ENCODE peak calls at places on chromosomes 4 and X, in six cellular contexts. R is Karpas-422, F is upper lobe of left lung, E is breast epithelium, Q is left ventricle myocardium inferior, Z is coronary artery. Y is an unnamed sample.

GRCh38 chr4:69858683-69859082 is 1.3 kb downstream of the SULT1E1 start:
- DNase-seq in R (no peak), F (no peak), E (no peak), Q (no peak), Z (no peak), Y (no peak)

GRCh38 chr4:26076000-26076587 is 162.1 kb downstream of the SMIM20 start:
- DNase-seq in R (no peak), F (no peak), E (no peak), Q (no peak), Z (no peak), Y (peak)

GRCh38 chr4:76036855-76037254 is 985 bp upstream of the CXCL11 start:
- DNase-seq in R (no peak), F (no peak), E (no peak), Q (no peak), Z (no peak), Y (no peak)

GRCh38 chr4:175504316-175504715 is 307.7 kb downstream of the GPM6A start:
- DNase-seq in R (no peak), F (no peak), E (no peak), Q (no peak), Z (no peak), Y (no peak)

GRCh38 chrX:27162496-27162895 is 300.6 kb downstream of the PPP4R3C start:
- DNase-seq in R (no peak), F (no peak), E (no peak), Q (no peak), Z (no peak), Y (no peak)

GRCh38 chr4:11069581-11069980 is 359.1 kb downstream of the HS3ST1 start:
- DNase-seq in R (no peak), F (no peak), E (no peak), Q (no peak), Z (no peak), Y (no peak)

GRCh38 chrX:15497865-15498264 is 2.7 kb upstream of the BMX start:
- DNase-seq in R (peak), F (no peak), E (no peak), Q (peak), Z (no peak), Y (peak)

GRCh38 chr4:120843840-120844527 is 78.5 kb downstream of the PRDM5 start:
- DNase-seq in R (peak), F (peak), E (no peak), Q (peak), Z (no peak), Y (no peak)

GRCh38 chrX:14497184-14497666 is 32.1 kb upstream of the GLRA2 start:
- DNase-seq in R (no peak), F (no peak), E (no peak), Q (no peak), Z (no peak), Y (peak)

GRCh38 chr4:44422912-44423311 is 25.7 kb downstream of the KCTD8 start:
- DNase-seq in R (no peak), F (no peak), E (no peak), Q (no peak), Z (no peak), Y (no peak)

DNA sequence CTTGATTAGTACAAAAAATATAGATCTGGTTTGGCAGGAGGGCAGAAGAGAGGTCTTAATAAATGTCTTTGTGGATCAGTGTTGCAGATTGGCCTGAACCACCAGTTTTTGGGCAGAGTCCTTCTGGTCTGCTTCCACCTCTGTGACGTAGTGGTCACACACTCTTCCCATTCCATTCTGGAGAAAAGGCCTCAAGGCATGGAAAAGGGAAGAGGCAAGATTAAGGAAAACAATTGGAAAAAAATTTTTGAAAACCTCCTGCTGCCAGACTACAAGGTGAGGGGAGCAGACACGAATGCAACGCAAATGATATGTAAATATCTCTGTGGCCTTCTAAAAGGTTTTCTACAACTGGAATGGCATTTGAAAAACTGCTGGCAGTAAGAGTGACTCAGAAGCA is 24.3 kb upstream of the FAM47C start:
- DNase-seq in R (no peak), F (no peak), E (no peak), Q (no peak), Z (no peak), Y (no peak)
- H3K4me3 ChIP-seq in R (no peak), F (no peak), E (no peak), Q (no peak), Z (no peak), Y (no peak)

GRCh38 chr4:186104114-186104894 is at the start of gene FAM149A:
- DNase-seq in R (no peak), F (peak), E (no peak), Q (peak), Z (no peak), Y (peak)
- H3K4me3 ChIP-seq in R (no peak), F (peak), E (peak), Q (peak), Z (peak), Y (peak)

GRCh38 chrX:43283187-43283586 is 372.9 kb upstream of the MAOA start:
- DNase-seq in R (no peak), F (no peak), E (no peak), Q (no peak), Z (no peak), Y (no peak)
- H3K4me3 ChIP-seq in R (no peak), F (no peak), E (no peak), Q (no peak), Z (no peak), Y (no peak)

GRCh38 chr4:7029921-7030320 is 13.3 kb upstream of the TADA2B start:
- DNase-seq in R (no peak), F (no peak), E (no peak), Q (no peak), Z (no peak), Y (no peak)
- H3K4me3 ChIP-seq in R (no peak), F (no peak), E (no peak), Q (no peak), Z (no peak), Y (no peak)

Y was measured in Jurkat, Clone E6-1.